ENCODE peak calls at places on chromosomes 5 and 9, in eight cellular contexts. L is Calu3; Y is A549; U is heart left ventricle; B is activated naive CD4-positive, alpha-beta T cell treated with Interleukin-2 at 50 U/mL for 16 hours; K is KBM-7; W is fibroblast of mammary gland; V is neural crest cell. G is an unnamed sample.

GRCh38 chr9:93909242-93909616 is 45.9 kb downstream of the BARX1 start:
- DNase-seq in L (no peak), Y (no peak), U (no peak), B (no peak), K (no peak), W (no peak), V (no peak), G (no peak)

GRCh38 chr5:150519560-150519945 is 11.6 kb downstream of the NDST1 start:
- DNase-seq in L (no peak), Y (no peak), U (no peak), B (no peak), K (no peak), W (no peak), V (no peak), G (no peak)

GRCh38 chr9:86772289-86772982 is 174.9 kb downstream of the GAS1 start:
- DNase-seq in L (no peak), Y (no peak), U (no peak), B (no peak), K (no peak), W (no peak), V (no peak), G (no peak)

GRCh38 chr5:80867233-80867632 is 92.9 kb upstream of the RASGRF2 start:
- DNase-seq in L (no peak), Y (no peak), U (no peak), B (no peak), K (no peak), W (peak), V (no peak), G (no peak)

GRCh38 chr5:151868451-151868850 is 56.2 kb downstream of the GLRA1 start:
- DNase-seq in L (no peak), Y (no peak), U (no peak), B (no peak), K (no peak), W (no peak), V (no peak), G (no peak)

GRCh38 chr9:95105519-95106287 is 211.8 kb downstream of the FANCC start:
- DNase-seq in L (no peak), Y (no peak), U (no peak), B (no peak), K (no peak), W (no peak), V (no peak), G (no peak)

GRCh38 chr9:120923620-120924328 is 2.8 kb downstream of the TRAF1 start:
- DNase-seq in L (no peak), Y (no peak), U (no peak), B (no peak), K (no peak), W (no peak), V (no peak), G (no peak)

GRCh38 chr5:170732685-170733084 is 50.8 kb upstream of the GABRP start:
- DNase-seq in L (no peak), Y (no peak), U (no peak), B (no peak), K (no peak), W (no peak), V (no peak), G (no peak)

GRCh38 chr5:84764227-84764626 is 379.5 kb upstream of the EDIL3 start:
- DNase-seq in L (no peak), Y (no peak), U (no peak), B (no peak), K (no peak), W (no peak), V (no peak), G (no peak)

GRCh38 chr5:35058395-35058794 is 10.6 kb upstream of the AGXT2 start:
- DNase-seq in L (no peak), Y (no peak), U (no peak), B (no peak), K (no peak), W (no peak), V (no peak), G (no peak)

G was measured in esophagus squamous epithelium.